ENCODE peak calls at places on chromosome 21, in four cellular contexts. J is left ventricle myocardium inferior, P is PC-3, L is heart left ventricle. E is an unnamed sample. For H3K9me3, the result is how much of the 10 kb centered on the place peaks cover.

GRCh38 chr21:35696644-35697043 is 363.7 kb downstream of the SETD4 start:
- DNase-seq in J (no peak), P (no peak), L (no peak), E (no peak)

GRCh38 chr21:31476551-31477120 is 132.6 kb upstream of the TIAM1 start:
- DNase-seq in P (no peak), J (no peak), L (no peak), E (no peak)

GRCh38 chr21:10272216-10272615 is 249.2 kb upstream of the TPTE start:
- DNase-seq in L (peak), J (no peak), P (no peak), E (no peak)

GRCh38 chr21:35281946-35282345 is 232.8 kb upstream of the RUNX1 start:
- DNase-seq in P (no peak), J (no peak), L (no peak), E (no peak)

GRCh38 chr21:40732998-40733397 is 114.0 kb downstream of the DSCAM start:
- DNase-seq in P (no peak), J (no peak), L (no peak), E (no peak)

GRCh38 chr21:41589620-41590175 is 81.7 kb upstream of the TMPRSS2 start:
- DNase-seq in P (no peak), J (no peak), L (no peak), E (peak)

GRCh38 chr21:28903448-28903847 is 89.2 kb downstream of the LTN1 start:
- DNase-seq in P (no peak), J (no peak), L (no peak), E (no peak)

GRCh38 chr21:37592496-37592895 is 225.9 kb downstream of the DYRK1A start:
- DNase-seq in J (no peak), P (no peak), L (no peak), E (no peak)

GRCh38 chr21:19268634-19269138 is 865.1 kb upstream of the TMPRSS15 start:
- DNase-seq in J (no peak), L (no peak), P (no peak), E (no peak)

GRCh38 chr21:38349111-38349746 is 92.4 kb downstream of the KCNJ15 start:
- DNase-seq in J (no peak), P (no peak), L (no peak), E (no peak)

GRCh38 chr21:35525443-35525842 is 476.3 kb upstream of the RUNX1 start:
- DNase-seq in L (no peak), P (peak), J (no peak), E (no peak)

GRCh38 chr21:39064325-39065012 is 118.8 kb downstream of the PSMG1 start:
- DNase-seq in L (no peak), J (no peak), P (no peak), E (no peak)

GRCh38 chr21:38476385-38476784 is 21.9 kb downstream of the ERG start:
- DNase-seq in L (no peak), J (no peak), P (no peak), E (no peak)

GRCh38 chr21:39633770-39634181 is 21.0 kb downstream of the B3GALT5 start:
- DNase-seq in J (no peak), P (peak), L (no peak), E (no peak)

GRCh38 chr21:37226356-37226920 is 40.7 kb downstream of the VPS26C start:
- DNase-seq in P (no peak), J (no peak), L (no peak), E (no peak)

GRCh38 chr21:37757631-37758376 is 158.5 kb downstream of the KCNJ6 start:
- DNase-seq in L (no peak), P (no peak), J (no peak), E (no peak)

GRCh38 chr21:34745557-34746255 is 76.9 kb downstream of the CLIC6 start:
- DNase-seq in J (peak), L (peak), P (peak), E (peak)

GRCh38 chr21:34642211-34643075 is 26.4 kb upstream of the CLIC6 start:
- DNase-seq in L (no peak), J (no peak), P (peak), E (no peak)

GRCh38 chr21:32868631-32869454 is 97.3 kb upstream of the PAXBP1 start:
- DNase-seq in J (no peak), P (no peak), L (no peak), E (no peak)

GRCh38 chr21:34302496-34302895 is 61.3 kb upstream of the KCNE2 start:
- DNase-seq in J (no peak), P (no peak), L (no peak), E (no peak)

GRCh38 chr21:29638138-29638537 is 301.7 kb downstream of the GRIK1 start:
- DNase-seq in J (no peak), L (no peak), P (no peak), E (no peak)

GRCh38 chr21:16084776-16085364 is 355.1 kb downstream of the USP25 start:
- DNase-seq in J (peak), P (peak), L (no peak), E (no peak)

GRCh38 chr21:32920474-32920873 is 105.3 kb upstream of the OLIG2 start:
- DNase-seq in L (no peak), J (no peak), P (no peak), E (no peak)

GRCh38 chr21:37877888-37878684 is 38.2 kb downstream of the KCNJ6 start:
- DNase-seq in L (no peak), P (no peak), J (no peak), E (no peak)

GRCh38 chr21:35071347-35071746 is 22.2 kb upstream of the RUNX1 start:
- DNase-seq in P (peak), J (no peak), L (no peak), E (no peak)

GRCh38 chr21:17612023-17612564 is 607 bp downstream of the BTG3 start:
- DNase-seq in J (peak), L (peak), P (no peak), E (peak)

GRCh38 chr21:41393876-41394465 is 32.1 kb upstream of the MX1 start:
- DNase-seq in P (no peak), J (no peak), L (no peak), E (no peak)

GRCh38 chr21:7952648-7953047 is 2568.7 kb upstream of the TPTE start:
- DNase-seq in P (no peak), J (no peak), L (no peak), E (no peak)
- H3K9me3 ChIP-seq in P (half or more), J (under half), L (under half), E (half or more)

DNA sequence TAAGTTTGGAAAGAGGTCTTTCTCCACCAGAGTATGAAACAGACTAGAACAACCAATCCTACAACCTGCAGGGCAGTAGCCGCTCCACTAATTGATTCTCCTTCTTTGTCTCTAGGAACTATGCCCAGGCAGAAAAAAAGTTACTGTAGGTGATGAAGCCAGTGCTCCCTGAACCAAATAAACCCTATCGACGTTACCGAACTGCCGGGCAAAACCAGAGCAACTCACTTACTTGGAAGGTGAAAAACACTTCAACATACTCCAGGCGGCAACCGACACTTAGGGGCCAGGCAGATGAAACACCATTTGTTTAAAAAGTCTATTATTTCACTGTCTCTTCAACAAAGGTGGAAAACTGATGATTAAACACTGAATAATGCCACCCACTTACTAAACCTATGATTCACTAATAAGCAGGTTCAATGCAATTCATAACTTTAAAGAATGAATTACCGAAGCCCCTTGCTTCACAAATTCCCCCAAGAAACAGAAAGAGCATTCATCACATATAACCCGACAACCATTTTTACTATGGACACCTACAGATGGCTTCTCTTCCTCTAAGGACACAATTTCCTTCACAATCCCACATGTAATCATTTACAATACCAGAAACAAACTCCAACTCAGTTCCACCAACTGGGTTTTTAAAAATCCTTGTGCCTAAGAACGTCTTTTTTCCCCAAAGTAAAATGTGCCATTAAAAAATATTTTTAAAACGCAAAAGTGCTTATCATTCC is 1.5 kb downstream of the NRIP1 start:
- DNase-seq in J (no peak), P (peak), L (no peak), E (no peak)
- TF ChIP-seq CTCF in J (no peak), P (no peak), L (no peak), E (no peak)

GRCh38 chr21:43001316-43001715 is 27.0 kb downstream of the PKNOX1 start:
- DNase-seq in P (no peak), J (no peak), L (no peak), E (peak)
- H3K27ac ChIP-seq in P (no peak), J (no peak), L (no peak), E (no peak)

DNA sequence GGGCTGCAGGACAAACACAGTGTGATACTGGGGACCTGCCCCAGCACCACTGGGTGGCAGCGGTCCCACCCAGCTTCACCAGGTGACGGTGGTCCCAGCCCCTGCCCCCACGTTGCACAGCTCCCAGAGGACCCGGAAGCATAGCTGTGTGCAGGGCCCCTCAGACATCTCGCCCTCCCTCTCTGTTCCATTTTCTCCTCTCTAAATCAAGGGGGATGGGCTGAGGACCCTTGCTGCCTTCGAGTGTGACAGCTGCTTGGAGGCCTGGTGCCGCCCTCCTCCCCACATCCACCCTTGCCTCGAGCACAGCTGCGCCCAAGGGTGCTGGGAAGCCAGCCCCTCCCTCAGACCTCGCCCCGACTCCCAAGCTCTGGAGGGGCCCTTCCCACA is 16.1 kb upstream of the LRRC3 start:
- DNase-seq in J (no peak), P (no peak), L (peak), E (peak)
- H3K9me3 ChIP-seq in J (under half), P (under half), L (under half), E (under half)

GRCh38 chr21:27475363-27475955 is 508.6 kb upstream of the ADAMTS5 start:
- DNase-seq in J (no peak), P (no peak), L (no peak), E (no peak)

GRCh38 chr21:27480841-27481261 is 514.0 kb upstream of the ADAMTS5 start:
- DNase-seq in L (no peak), J (no peak), P (peak), E (no peak)

GRCh38 chr21:27477321-27477720 is 510.4 kb upstream of the ADAMTS5 start:
- DNase-seq in J (no peak), L (no peak), P (no peak), E (no peak)

GRCh38 chr21:27476696-27477095 is 509.8 kb upstream of the ADAMTS5 start:
- DNase-seq in P (no peak), J (no peak), L (no peak), E (no peak)
- TF ChIP-seq CTCF in P (peak), J (peak), L (peak), E (peak)

GRCh38 chr21:45329261-45330074 is 41.8 kb upstream of the POFUT2 start:
- DNase-seq in L (peak), P (peak), J (peak), E (peak)
- H3K27ac ChIP-seq in L (no peak), P (peak), J (no peak), E (peak)

GRCh38 chr21:42591170-42591869 is 62.1 kb upstream of the PDE9A start:
- DNase-seq in L (no peak), P (no peak), J (no peak), E (no peak)

GRCh38 chr21:42590431-42591131 is 62.8 kb upstream of the PDE9A start:
- DNase-seq in J (no peak), L (no peak), P (no peak), E (no peak)

GRCh38 chr21:42593007-42593814 is 60.2 kb upstream of the PDE9A start:
- DNase-seq in P (peak), L (peak), J (peak), E (peak)

GRCh38 chr21:42593815-42594157 is 59.6 kb upstream of the PDE9A start:
- DNase-seq in P (no peak), L (no peak), J (no peak), E (no peak)

DNA sequence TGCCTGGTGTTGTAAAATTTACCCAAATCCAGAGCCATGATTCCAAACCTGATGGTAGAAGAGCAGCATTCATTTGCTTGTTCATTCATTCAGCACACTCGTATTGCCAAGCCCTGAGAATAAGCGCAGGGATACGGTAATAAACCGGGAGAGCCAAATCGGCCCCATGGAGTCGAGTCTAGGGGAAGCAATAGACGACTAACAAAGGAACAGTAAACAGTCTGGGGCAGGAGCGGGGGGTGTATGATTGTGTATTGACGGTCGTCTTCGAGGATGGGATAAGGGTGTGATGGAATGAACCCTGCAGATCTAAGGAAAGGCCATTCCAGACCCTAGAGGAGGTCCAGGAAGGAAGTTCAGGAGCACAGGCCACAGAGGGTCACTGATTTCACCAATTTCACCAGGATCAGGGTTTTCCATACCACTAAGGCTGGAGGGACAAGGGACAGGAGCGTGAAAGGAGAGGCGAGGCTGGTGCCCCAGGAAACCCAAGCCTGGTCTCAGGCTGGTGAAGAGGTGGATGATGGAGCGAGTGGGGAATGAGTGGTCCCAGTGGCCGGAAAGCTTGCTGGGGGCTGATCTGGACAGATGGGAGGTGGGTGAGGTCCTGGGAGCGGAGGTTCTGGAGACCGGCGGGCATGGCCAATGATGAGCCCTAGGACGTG is 61.1 kb upstream of the PDE9A start:
- DNase-seq in P (no peak), L (no peak), J (no peak), E (no peak)
- H3K9me3 ChIP-seq in P (under half), L (under half), J (under half), E (under half)